ENCODE peak calls at places on chromosomes 16 and 17, in four cellular contexts. X is A549, I is H1, U is K562. O is an unnamed sample.

GRCh38 chr17:76674600-76674999 is 31.0 kb upstream of the ST6GALNAC1 start:
- DNase-seq in X (no peak), I (no peak), U (no peak), O (no peak)

GRCh38 chr17:333626-334396 is 18.8 kb downstream of the RPH3AL start:
- DNase-seq in X (no peak), I (peak; percentile 69), U (peak; percentile 45), O (no peak)

GRCh38 chr17:41538565-41538991 is 10.5 kb upstream of the KRT19 start:
- DNase-seq in X (no peak), I (no peak), U (no peak), O (no peak)

GRCh38 chr17:44941712-44942331 is 5.8 kb downstream of the KIF18B start:
- DNase-seq in X (peak; percentile 66), I (no peak), U (no peak), O (no peak)

GRCh38 chr17:73720187-73720834 is 76.1 kb upstream of the SDK2 start:
- DNase-seq in X (no peak), I (no peak), U (no peak), O (peak; percentile 11)

GRCh38 chr16:84562174-84562815 is 55.6 kb downstream of the COTL1 start:
- DNase-seq in X (no peak), I (no peak), U (no peak), O (no peak)

GRCh38 chr17:50440172-50440837 is 14.3 kb downstream of the ACSF2 start:
- DNase-seq in X (no peak), I (no peak), U (no peak), O (peak; percentile 67)

GRCh38 chr17:67544364-67544763 is 167.3 kb downstream of the PITPNC1 start:
- DNase-seq in X (no peak), I (no peak), U (no peak), O (no peak)

GRCh38 chr16:70162041-70162451 is 11.5 kb upstream of the CLEC18C start:
- DNase-seq in X (peak; percentile 64), I (no peak), U (peak; percentile 17), O (peak; percentile 77)

GRCh38 chr16:50709061-50709695 is 15.8 kb downstream of the NOD2 start:
- DNase-seq in X (no peak), I (no peak), U (no peak), O (no peak)

DNA sequence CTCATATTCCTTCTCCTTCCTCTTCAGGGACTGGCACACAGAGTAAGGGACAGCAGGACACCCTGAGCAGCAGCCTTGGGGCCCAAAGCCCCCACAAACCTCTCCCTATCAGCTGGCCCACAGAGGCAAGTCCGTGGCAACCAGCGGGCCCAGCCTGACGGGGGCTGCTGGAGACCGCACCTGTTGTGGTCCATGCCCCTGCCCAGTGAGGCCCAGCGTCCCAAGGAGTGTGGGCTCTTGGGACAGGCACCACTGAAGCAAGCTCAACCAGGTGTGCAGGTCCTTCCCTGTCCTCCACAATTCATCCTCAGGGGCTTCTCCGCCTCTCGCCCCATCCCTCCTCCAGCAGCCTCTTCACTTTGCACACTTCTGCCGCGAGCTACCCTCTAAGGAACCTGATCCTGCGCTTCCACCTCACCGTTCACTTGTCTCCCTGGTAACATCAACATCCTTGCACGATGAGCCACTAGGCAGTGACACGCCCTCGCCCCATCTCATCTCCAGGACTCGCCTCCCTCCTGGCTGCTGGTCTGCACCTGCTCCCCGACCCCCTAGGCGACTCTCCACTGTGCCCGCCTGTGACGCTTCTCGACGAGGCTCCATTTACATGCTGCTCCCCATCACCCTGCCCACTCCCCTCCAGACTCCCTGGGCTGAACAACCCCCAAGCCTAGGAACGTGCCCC is 12.7 kb downstream of the MNT start:
- DNase-seq in X (peak; percentile 46), I (no peak), U (no peak), O (no peak)
- H3K4me1 ChIP-seq in X (peaks cover 14% of the 10 kb centered on the region), I (peaks cover 4% of the 10 kb centered on the region), U (peaks cover 30% of the 10 kb centered on the region), O (peaks cover 37% of the 10 kb centered on the region)

GRCh38 chr16:72999541-73000019 is 48.3 kb downstream of the ZFHX3 start:
- DNase-seq in X (no peak), I (no peak), U (no peak), O (no peak)

GRCh38 chr16:73000907-73001521 is 46.9 kb downstream of the ZFHX3 start:
- DNase-seq in X (no peak), I (no peak), U (no peak), O (no peak)

GRCh38 chr16:73006021-73006420 is 41.9 kb downstream of the ZFHX3 start:
- DNase-seq in X (no peak), I (no peak), U (no peak), O (no peak)

GRCh38 chr16:73000020-73000906 is 47.7 kb downstream of the ZFHX3 start:
- DNase-seq in X (no peak), I (no peak), U (no peak), O (peak; percentile 91)

DNA sequence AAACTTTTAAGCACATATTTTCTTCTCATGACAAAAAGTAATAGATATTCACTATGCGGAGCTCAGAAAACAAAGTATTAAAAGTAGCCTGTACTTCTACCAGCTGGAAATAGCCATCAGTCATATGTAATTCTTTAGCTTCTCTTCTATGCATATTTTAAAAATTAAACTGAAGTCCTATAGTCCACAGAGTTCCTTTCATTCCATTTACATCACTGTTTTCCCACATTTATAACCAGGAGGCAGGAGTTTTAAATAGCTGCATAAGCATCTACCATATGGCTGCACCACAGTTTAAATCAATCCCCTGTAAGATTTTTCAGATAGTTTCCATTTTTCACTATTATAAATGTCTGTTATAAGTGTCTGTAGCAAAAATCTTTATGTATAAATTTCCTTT is 45.1 kb downstream of the ZFHX3 start:
- DNase-seq in X (no peak), I (no peak), U (no peak), O (no peak)
- TF ChIP-seq RFX5 in X (no peak), I (no peak), U (no peak), O (no peak)

DNA sequence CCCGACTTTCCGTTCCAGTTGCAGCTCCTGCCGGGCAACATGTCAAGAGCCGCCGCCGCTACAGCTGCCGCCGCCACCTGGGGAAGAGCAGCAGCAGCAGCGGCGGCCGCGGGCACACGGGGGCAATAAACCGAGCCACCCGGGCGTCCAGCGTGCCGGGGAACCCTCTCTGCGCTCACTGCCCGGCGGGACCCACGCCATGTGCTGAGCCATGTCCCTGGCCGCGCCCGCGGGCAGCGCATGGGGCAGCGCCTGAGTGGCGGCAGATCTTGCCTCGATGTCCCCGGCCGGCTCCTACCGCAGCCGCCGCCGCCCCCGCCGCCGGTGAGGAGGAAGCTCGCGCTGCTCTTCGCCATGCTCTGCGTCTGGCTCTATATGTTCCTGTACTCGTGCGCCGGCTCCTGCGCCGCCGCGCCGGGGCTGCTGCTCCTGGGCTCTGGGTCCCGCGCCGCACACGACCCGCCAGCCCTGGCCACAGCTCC is 439 bp downstream of the HS3ST3B1 start:
- DNase-seq in X (no peak), I (no peak), U (peak; percentile 15), O (no peak)
- H3K4me1 ChIP-seq in X (peaks cover 29% of the 10 kb centered on the region), I (peaks cover 27% of the 10 kb centered on the region), U (peaks cover 27% of the 10 kb centered on the region), O (peaks cover 22% of the 10 kb centered on the region)

GRCh38 chr17:78338860-78339259 is 21.0 kb downstream of the SOCS3 start:
- DNase-seq in X (no peak), I (no peak), U (no peak), O (no peak)
- TF ChIP-seq RFX5 in X (no peak), I (no peak), U (no peak), O (no peak)

DNA sequence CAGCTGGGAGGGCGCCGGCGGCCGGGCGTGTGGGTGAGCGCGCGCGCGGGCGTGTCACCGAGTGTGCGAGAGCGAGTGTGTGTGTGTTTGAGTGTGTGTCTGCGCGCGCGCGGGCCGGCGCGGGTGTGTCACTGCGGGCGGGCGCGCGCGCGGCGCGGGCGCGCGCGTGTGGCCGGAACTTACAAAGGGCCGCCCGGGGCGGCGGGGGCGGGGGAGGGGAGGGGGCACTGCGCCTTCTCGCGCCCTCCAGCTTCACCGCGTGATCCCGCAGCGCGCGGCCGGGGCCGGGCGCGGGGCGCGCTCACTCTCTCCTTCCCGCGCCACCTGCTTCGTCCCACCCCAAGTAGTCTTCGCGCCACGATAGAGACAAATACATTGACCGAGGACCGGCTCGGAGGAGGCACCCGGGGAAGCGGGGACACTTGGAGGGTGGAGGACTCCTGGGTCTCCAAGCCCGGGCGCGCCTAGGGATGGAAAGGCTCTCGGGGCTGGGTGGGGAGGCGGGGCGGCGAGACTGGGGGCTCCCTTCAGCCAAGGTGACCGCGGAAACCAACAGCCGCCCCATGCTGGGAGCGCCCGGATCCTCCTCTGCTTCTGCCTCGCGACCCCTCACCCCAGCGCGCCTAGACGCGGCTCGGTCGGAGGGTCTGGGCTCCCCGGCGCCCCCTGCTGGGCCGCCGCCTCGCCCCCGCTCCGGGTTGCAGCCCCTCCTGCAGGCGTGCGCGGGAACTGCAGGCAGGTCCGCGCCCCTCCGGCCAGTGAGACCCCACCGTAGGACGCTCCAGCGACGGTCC is at the start of gene SRCIN1:
- DNase-seq in X (peak; percentile 70), I (peak; percentile 95), U (peak; percentile 90), O (peak; percentile 57)
- H3K4me1 ChIP-seq in X (peaks cover 25% of the 10 kb centered on the region), I (peaks cover 47% of the 10 kb centered on the region), U (peaks cover 11% of the 10 kb centered on the region), O (peaks cover 89% of the 10 kb centered on the region)

GRCh38 chr17:80470603-80471002 is 5.8 kb downstream of the NPTX1 start:
- DNase-seq in X (no peak), I (no peak), U (no peak), O (no peak)

GRCh38 chr17:80466188-80466705 is 10.2 kb downstream of the NPTX1 start:
- DNase-seq in X (no peak), I (no peak), U (no peak), O (no peak)

GRCh38 chr17:80469667-80470066 is 6.7 kb downstream of the NPTX1 start:
- DNase-seq in X (no peak), I (no peak), U (no peak), O (no peak)

GRCh38 chr17:80468222-80468621 is 8.2 kb downstream of the NPTX1 start:
- DNase-seq in X (no peak), I (peak; percentile 72), U (peak; percentile 72), O (no peak)

GRCh38 chr17:80468781-80469533 is 7.5 kb downstream of the NPTX1 start:
- DNase-seq in X (no peak), I (no peak), U (no peak), O (no peak)
- TF ChIP-seq RFX5 in X (no peak), I (no peak), U (no peak), O (no peak)

DNA sequence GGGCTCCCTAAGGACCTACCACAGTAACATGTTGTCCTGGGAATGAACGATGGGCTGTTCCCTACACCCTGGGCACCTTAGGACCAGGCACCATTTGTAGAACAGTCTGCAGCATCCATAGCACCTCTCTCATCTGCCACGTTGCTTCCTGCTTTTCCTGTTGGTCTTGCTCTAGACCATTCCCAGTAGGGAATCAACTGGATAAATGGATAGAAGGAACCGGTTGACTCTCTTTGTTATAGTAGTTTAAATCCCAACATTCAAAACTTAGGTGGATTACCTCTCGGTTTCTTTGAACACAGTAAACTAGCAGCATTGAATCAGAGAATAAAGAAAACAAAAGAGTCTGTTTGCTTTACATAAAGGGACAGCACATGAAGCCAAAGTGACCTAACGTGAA is 159.1 kb downstream of the HS3ST3B1 start:
- DNase-seq in X (no peak), I (no peak), U (no peak), O (no peak)
- H3K4me1 ChIP-seq in X (peaks cover 7% of the 10 kb centered on the region), I (no peaks in the 10 kb centered on the region), U (no peaks in the 10 kb centered on the region), O (peaks cover 5% of the 10 kb centered on the region)

O was measured in HepG2.